ENCODE peak calls at places on chromosome 22, in six cellular contexts. One of them, this sample, is unnamed.

GRCh38 chr22:35488513-35488912 is 52.1 kb upstream of the RASD2 start:
- DNase-seq in mesendoderm: no peak
- DNase-seq in fibroblast of lung: no peak
- DNase-seq in IMR-90: no peak
- DNase-seq in neural progenitor cell: no peak
- DNase-seq in mammary epithelial cell: no peak
- DNase-seq in this sample: no peak

GRCh38 chr22:20522134-20522827 is 14.9 kb downstream of the MED15 start:
- DNase-seq in mesendoderm: no peak
- DNase-seq in fibroblast of lung: no peak
- DNase-seq in mammary epithelial cell: no peak
- DNase-seq in IMR-90: no peak
- DNase-seq in neural progenitor cell: no peak
- DNase-seq in this sample: no peak

GRCh38 chr22:43275545-43275981 is 67.6 kb downstream of the SCUBE1 start:
- DNase-seq in fibroblast of lung: no peak
- DNase-seq in mammary epithelial cell: peak; percentile 73
- DNase-seq in IMR-90: peak; percentile 60
- DNase-seq in neural progenitor cell: peak; percentile 51
- DNase-seq in mesendoderm: peak; percentile 76
- DNase-seq in this sample: peak; percentile 67

GRCh38 chr22:27454807-27455450 is 346.6 kb downstream of the MN1 start:
- DNase-seq in neural progenitor cell: no peak
- DNase-seq in IMR-90: no peak
- DNase-seq in mammary epithelial cell: no peak
- DNase-seq in fibroblast of lung: peak; percentile 40
- DNase-seq in mesendoderm: peak; percentile 59
- DNase-seq in this sample: no peak

GRCh38 chr22:27435839-27436581 is 365.5 kb downstream of the MN1 start:
- DNase-seq in IMR-90: peak; percentile 65
- DNase-seq in neural progenitor cell: peak; percentile 77
- DNase-seq in mesendoderm: peak; percentile 29
- DNase-seq in fibroblast of lung: peak; percentile 84
- DNase-seq in mammary epithelial cell: no peak
- DNase-seq in this sample: no peak

GRCh38 chr22:28410050-28410816 is 269.4 kb downstream of the TTC28 start:
- DNase-seq in mammary epithelial cell: no peak
- DNase-seq in mesendoderm: peak; percentile 84
- DNase-seq in IMR-90: peak; percentile 71
- DNase-seq in neural progenitor cell: no peak
- DNase-seq in fibroblast of lung: peak; percentile 84
- DNase-seq in this sample: no peak

GRCh38 chr22:48319321-48320047 is 1508.2 kb downstream of the BRD1 start:
- DNase-seq in IMR-90: no peak
- DNase-seq in mesendoderm: no peak
- DNase-seq in neural progenitor cell: no peak
- DNase-seq in fibroblast of lung: no peak
- DNase-seq in mammary epithelial cell: no peak
- DNase-seq in this sample: no peak

GRCh38 chr22:36136475-36136874 is 24.1 kb downstream of the APOL3 start:
- DNase-seq in fibroblast of lung: peak; percentile 27
- DNase-seq in IMR-90: peak; percentile 80
- DNase-seq in mesendoderm: no peak
- DNase-seq in mammary epithelial cell: no peak
- DNase-seq in neural progenitor cell: no peak
- DNase-seq in this sample: peak; percentile 41

GRCh38 chr22:47631571-47632102 is 869.2 kb downstream of the TBC1D22A start:
- DNase-seq in mammary epithelial cell: no peak
- DNase-seq in mesendoderm: no peak
- DNase-seq in IMR-90: no peak
- DNase-seq in neural progenitor cell: no peak
- DNase-seq in fibroblast of lung: no peak
- DNase-seq in this sample: peak; percentile 91

DNA sequence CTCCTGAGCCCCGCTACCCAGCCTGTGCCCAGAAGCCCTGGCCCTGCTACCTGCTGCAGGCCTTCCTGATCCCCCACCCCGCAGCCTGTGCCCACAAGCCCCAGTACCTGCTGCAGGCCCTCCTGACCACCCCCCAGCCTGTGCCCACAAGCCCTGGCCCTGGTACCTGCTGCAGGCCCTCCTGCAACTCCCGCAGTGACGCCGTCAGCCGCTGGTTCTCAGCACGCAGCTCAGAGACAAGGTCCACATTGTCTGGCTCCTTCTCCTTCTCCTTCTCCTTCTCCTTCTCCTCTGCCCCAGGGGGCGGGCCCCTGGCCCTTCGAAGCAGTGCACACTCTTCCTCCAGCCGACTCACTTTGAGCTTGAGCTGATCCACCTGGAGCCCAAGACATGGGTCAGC is 9.2 kb downstream of the CARD10 start:
- DNase-seq in mesendoderm: no peak
- DNase-seq in fibroblast of lung: no peak
- DNase-seq in neural progenitor cell: no peak
- DNase-seq in IMR-90: no peak
- DNase-seq in mammary epithelial cell: no peak
- DNase-seq in this sample: no peak
- H3K9ac ChIP-seq in mesendoderm: no peak overlapping the region
- H3K9ac ChIP-seq in fibroblast of lung: no peak overlapping the region
- H3K9ac ChIP-seq in neural progenitor cell: no peak overlapping the region
- H3K9ac ChIP-seq in IMR-90: no peak overlapping the region
- H3K9ac ChIP-seq in mammary epithelial cell: no peak overlapping the region
- H3K9ac ChIP-seq in this sample: no peak overlapping the region

GRCh38 chr22:37641251-37641949 is 1.9 kb downstream of the SH3BP1 start:
- DNase-seq in fibroblast of lung: no peak
- DNase-seq in mesendoderm: no peak
- DNase-seq in IMR-90: no peak
- DNase-seq in neural progenitor cell: no peak
- DNase-seq in mammary epithelial cell: no peak
- DNase-seq in this sample: no peak
- H3K9ac ChIP-seq in fibroblast of lung: no peak overlapping the region
- H3K9ac ChIP-seq in mesendoderm: no peak overlapping the region
- H3K9ac ChIP-seq in IMR-90: no peak overlapping the region
- H3K9ac ChIP-seq in neural progenitor cell: no peak overlapping the region
- H3K9ac ChIP-seq in mammary epithelial cell: no peak overlapping the region
- H3K9ac ChIP-seq in this sample: no peak overlapping the region

GRCh38 chr22:23218867-23219251 is 38.5 kb downstream of the BCR start:
- DNase-seq in neural progenitor cell: peak; percentile 81
- DNase-seq in fibroblast of lung: peak; percentile 79
- DNase-seq in mesendoderm: peak; percentile 92
- DNase-seq in IMR-90: peak; percentile 62
- DNase-seq in mammary epithelial cell: no peak
- DNase-seq in this sample: no peak

GRCh38 chr22:23221351-23221804 is 41.1 kb downstream of the BCR start:
- DNase-seq in fibroblast of lung: no peak
- DNase-seq in mammary epithelial cell: no peak
- DNase-seq in IMR-90: no peak
- DNase-seq in neural progenitor cell: no peak
- DNase-seq in mesendoderm: no peak
- DNase-seq in this sample: no peak

GRCh38 chr22:23220485-23221350 is 40.4 kb downstream of the BCR start:
- DNase-seq in IMR-90: peak; percentile 53
- DNase-seq in mammary epithelial cell: peak; percentile 49
- DNase-seq in fibroblast of lung: peak; percentile 74
- DNase-seq in neural progenitor cell: no peak
- DNase-seq in mesendoderm: no peak
- DNase-seq in this sample: no peak

GRCh38 chr22:23219317-23219716 is 39.0 kb downstream of the BCR start:
- DNase-seq in mesendoderm: no peak
- DNase-seq in fibroblast of lung: no peak
- DNase-seq in IMR-90: no peak
- DNase-seq in mammary epithelial cell: no peak
- DNase-seq in neural progenitor cell: no peak
- DNase-seq in this sample: no peak

DNA sequence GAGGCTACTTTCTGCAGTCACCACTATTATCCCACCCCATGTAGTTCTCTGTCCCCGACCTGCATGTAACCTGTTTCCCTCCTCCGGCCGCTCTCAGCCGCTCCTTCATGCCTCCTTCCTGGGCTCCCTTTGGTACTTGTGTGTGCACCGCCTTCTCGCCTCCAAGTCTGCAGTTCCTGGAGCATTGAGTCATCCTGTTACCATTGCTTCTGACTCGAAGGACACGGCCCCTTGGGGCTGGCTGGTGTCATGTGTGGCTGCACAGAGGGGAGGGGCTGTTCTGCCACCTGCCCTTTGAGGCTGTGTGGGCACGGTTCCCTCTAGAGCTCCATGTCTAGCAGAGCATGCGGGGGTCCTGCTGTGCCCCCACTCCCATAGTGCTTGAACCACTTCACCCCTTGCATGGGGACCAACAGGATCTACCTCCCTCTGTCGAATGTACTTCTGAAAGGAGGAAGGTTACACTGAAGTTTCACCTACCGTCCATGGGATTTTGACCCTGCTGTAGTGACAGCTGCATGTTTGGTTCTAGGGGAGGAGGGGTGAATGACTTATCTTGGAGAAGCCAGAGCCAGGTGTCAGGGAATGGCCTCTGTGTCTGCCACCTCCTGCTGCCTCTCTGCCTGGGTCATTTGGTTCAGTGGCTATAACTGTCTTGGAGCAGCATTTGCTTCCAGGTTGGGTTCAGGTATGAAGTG is 39.6 kb downstream of the BCR start:
- DNase-seq in fibroblast of lung: peak; percentile 81
- DNase-seq in IMR-90: peak; percentile 61
- DNase-seq in mesendoderm: peak; percentile 79
- DNase-seq in neural progenitor cell: no peak
- DNase-seq in mammary epithelial cell: peak; percentile 52
- DNase-seq in this sample: peak; percentile 27
- H3K9ac ChIP-seq in fibroblast of lung: no peak overlapping the region
- H3K9ac ChIP-seq in IMR-90: no peak overlapping the region
- H3K9ac ChIP-seq in mesendoderm: no peak overlapping the region
- H3K9ac ChIP-seq in neural progenitor cell: no peak overlapping the region
- H3K9ac ChIP-seq in mammary epithelial cell: no peak overlapping the region
- H3K9ac ChIP-seq in this sample: no peak overlapping the region

DNA sequence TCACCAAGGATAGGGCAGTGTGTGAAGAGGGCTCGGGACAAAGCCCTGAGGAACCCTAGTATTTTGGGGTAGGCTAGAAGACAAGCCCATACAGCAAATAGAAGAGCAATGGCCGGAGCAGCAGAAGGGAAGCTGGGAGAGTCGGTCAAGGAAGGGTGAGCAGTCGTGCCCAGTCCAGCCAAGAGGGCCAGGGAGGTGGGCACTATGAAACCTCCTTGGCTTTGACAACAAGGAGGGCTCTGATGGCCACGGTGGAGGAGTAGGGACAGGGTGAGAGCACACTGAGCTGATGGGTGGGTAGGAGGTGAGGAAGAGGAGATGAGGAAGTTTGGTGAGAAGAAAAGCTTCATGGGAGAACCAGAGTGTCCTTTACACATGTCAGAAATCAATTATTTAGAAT is 2.2 kb upstream of the YWHAH start:
- DNase-seq in IMR-90: no peak
- DNase-seq in fibroblast of lung: no peak
- DNase-seq in neural progenitor cell: no peak
- DNase-seq in mammary epithelial cell: no peak
- DNase-seq in mesendoderm: no peak
- DNase-seq in this sample: no peak
- H3K9ac ChIP-seq in IMR-90: no peak overlapping the region
- H3K9ac ChIP-seq in fibroblast of lung: no peak overlapping the region
- H3K9ac ChIP-seq in neural progenitor cell: no peak overlapping the region
- H3K9ac ChIP-seq in mammary epithelial cell: no peak overlapping the region
- H3K9ac ChIP-seq in mesendoderm: no peak overlapping the region
- H3K9ac ChIP-seq in this sample: no peak overlapping the region

GRCh38 chr22:22458387-22458786 is 50.2 kb downstream of the ZNF280B start:
- DNase-seq in fibroblast of lung: no peak
- DNase-seq in mesendoderm: no peak
- DNase-seq in IMR-90: no peak
- DNase-seq in neural progenitor cell: no peak
- DNase-seq in mammary epithelial cell: no peak
- DNase-seq in this sample: no peak
- H3K9ac ChIP-seq in fibroblast of lung: no peak overlapping the region
- H3K9ac ChIP-seq in mesendoderm: no peak overlapping the region
- H3K9ac ChIP-seq in IMR-90: no peak overlapping the region
- H3K9ac ChIP-seq in neural progenitor cell: no peak overlapping the region
- H3K9ac ChIP-seq in mammary epithelial cell: no peak overlapping the region
- H3K9ac ChIP-seq in this sample: no peak overlapping the region

DNA sequence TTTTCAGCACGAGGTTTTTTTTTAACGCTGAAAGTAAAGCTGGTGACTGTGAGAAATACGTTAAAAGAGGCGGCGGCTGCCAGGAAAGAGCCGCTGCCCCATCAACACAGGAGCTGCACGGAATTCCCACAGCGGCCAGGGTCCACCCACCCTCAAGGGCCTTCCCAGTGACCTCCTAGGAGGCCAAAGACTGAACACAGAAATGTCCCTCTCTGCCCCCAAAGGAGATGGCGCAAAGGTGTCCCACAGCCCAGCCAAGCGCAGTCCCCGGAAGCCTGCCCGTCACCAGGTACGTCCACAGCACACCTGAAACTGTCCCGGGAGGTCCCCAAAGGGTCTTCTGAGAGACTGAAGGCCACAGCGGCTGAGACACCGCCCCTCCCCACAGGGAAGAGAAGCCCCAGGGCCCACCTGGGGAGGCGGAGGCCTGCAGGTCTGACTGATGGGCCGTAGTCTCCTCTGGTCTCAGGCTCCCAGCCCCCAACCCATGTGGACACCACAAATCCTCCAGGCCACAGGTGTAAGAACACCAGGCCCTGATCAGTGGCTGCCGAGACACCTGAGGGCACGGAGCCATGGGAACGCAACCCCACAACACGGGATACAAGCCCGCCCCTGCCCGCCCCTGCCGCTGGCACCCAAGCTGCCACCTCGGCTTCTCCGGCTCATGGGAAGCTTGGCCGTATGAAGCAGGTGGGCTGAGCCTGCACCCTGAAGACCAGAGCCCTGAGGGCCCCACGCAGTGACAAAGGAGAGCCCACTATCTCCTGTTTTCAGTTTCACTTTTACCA is 46.5 kb downstream of the BRD1 start:
- DNase-seq in neural progenitor cell: no peak
- DNase-seq in fibroblast of lung: no peak
- DNase-seq in IMR-90: no peak
- DNase-seq in mesendoderm: no peak
- DNase-seq in mammary epithelial cell: no peak
- DNase-seq in this sample: no peak
- H3K9ac ChIP-seq in neural progenitor cell: no peak overlapping the region
- H3K9ac ChIP-seq in fibroblast of lung: no peak overlapping the region
- H3K9ac ChIP-seq in IMR-90: no peak overlapping the region
- H3K9ac ChIP-seq in mesendoderm: no peak overlapping the region
- H3K9ac ChIP-seq in mammary epithelial cell: no peak overlapping the region
- H3K9ac ChIP-seq in this sample: no peak overlapping the region

This sample was measured in PC-3.